ENCODE peak calls at places on chromosomes 16 and 17, in nine cellular contexts. L is RWPE1; V is A549; U is prostate gland; D is mesothelial cell of epicardium; K is CD4-positive, alpha-beta T cell; H is MCF 10A; W is fibroblast of the aortic adventitia; M is hepatocyte. B is an unnamed sample.

GRCh38 chr16:979106-979505 is 2.5 kb upstream of the SOX8 start:
- DNase-seq in D (no peak), M (no peak), H (no peak), K (no peak), L (no peak), W (no peak), V (no peak), U (no peak), B (no peak)

GRCh38 chr17:57284984-57285646 is 28.8 kb downstream of the MSI2 start:
- DNase-seq in U (no peak), V (no peak), W (no peak), L (no peak), K (no peak), H (no peak), M (no peak), D (no peak), B (no peak)

GRCh38 chr16:89653656-89654295 is 3.7 kb downstream of the CHMP1A start:
- DNase-seq in U (no peak), L (no peak), W (no peak), V (no peak), H (no peak), M (no peak), K (no peak), D (no peak), B (no peak)

GRCh38 chr17:8226536-8227237 is 16.3 kb upstream of the AURKB start:
- DNase-seq in W (peak; percentile 95), V (peak; percentile 79), H (peak; percentile 95), K (peak; percentile 27), M (peak; percentile 94), D (peak; percentile 85), U (peak; percentile 36), L (peak; percentile 57), B (peak; percentile 94)

GRCh38 chr17:10105513-10106001 is 92.8 kb downstream of the GAS7 start:
- DNase-seq in D (peak; percentile 60), U (no peak), L (peak; percentile 64), M (peak; percentile 74), V (no peak), H (no peak), W (peak; percentile 85), K (no peak), B (no peak)

GRCh38 chr16:11909653-11910551 is 5.9 kb downstream of the GSPT1 start:
- DNase-seq in H (no peak), U (no peak), L (no peak), D (no peak), W (peak; percentile 52), K (no peak), V (no peak), M (peak; percentile 8), B (peak; percentile 61)

GRCh38 chr17:35947156-35947585 is 3.7 kb upstream of the LYZL6 start:
- DNase-seq in K (peak; percentile 9), H (peak; percentile 69), W (peak; percentile 38), M (peak; percentile 76), V (peak; percentile 57), D (peak; percentile 56), U (no peak), L (peak; percentile 36), B (peak; percentile 14)

GRCh38 chr16:72073831-72074230 is 10.8 kb downstream of the HPR start:
- DNase-seq in H (no peak), U (no peak), M (no peak), D (no peak), K (no peak), L (no peak), W (peak; percentile 83), V (no peak), B (peak; percentile 1)

GRCh38 chr17:40980594-40980993 is 3.5 kb downstream of the KRT40 start:
- DNase-seq in V (no peak), D (no peak), W (peak; percentile 39), M (peak; percentile 50), U (no peak), K (no peak), L (no peak), H (no peak), B (peak; percentile 15)

GRCh38 chr16:74168445-74168844 is 128.2 kb upstream of the PSMD7 start:
- DNase-seq in K (no peak), L (no peak), H (no peak), U (no peak), M (no peak), V (no peak), D (no peak), W (no peak), B (no peak)

GRCh38 chr17:32259596-32259995 is 6.0 kb upstream of the RHBDL3 start:
- DNase-seq in V (no peak), L (no peak), U (no peak), D (no peak), M (no peak), H (peak; percentile 40), K (no peak), W (peak; percentile 63), B (peak; percentile 62)

GRCh38 chr16:9053006-9053601 is 38.3 kb upstream of the HAPSTR1 start:
- DNase-seq in H (peak; percentile 63), D (peak; percentile 64), W (peak; percentile 73), L (peak; percentile 38), U (no peak), M (peak; percentile 73), K (no peak), V (peak; percentile 64), B (peak; percentile 63)

GRCh38 chr17:48555183-48555615 is 10.3 kb upstream of the HOXB2 start:
- DNase-seq in D (peak; percentile 69), K (no peak), H (no peak), U (peak; percentile 34), W (peak; percentile 98), M (peak; percentile 85), V (peak; percentile 82), L (peak; percentile 54), B (peak; percentile 92)

GRCh38 chr16:66622863-66623262 is 18.4 kb downstream of the CMTM3 start:
- DNase-seq in V (no peak), W (peak; percentile 26), D (no peak), M (no peak), H (no peak), K (no peak), L (no peak), U (no peak), B (no peak)

GRCh38 chr17:41717408-41718286 is 5.5 kb downstream of the GAST start:
- DNase-seq in K (peak; percentile 37), V (no peak), U (peak; percentile 54), W (peak; percentile 37), L (peak; percentile 60), H (peak; percentile 78), D (no peak), M (peak; percentile 50), B (no peak)

GRCh38 chr16:67547423-67548264 is 14.7 kb upstream of the CTCF start:
- DNase-seq in L (no peak), D (no peak), W (no peak), M (no peak), V (no peak), U (no peak), H (no peak), K (peak; percentile 62), B (no peak)

GRCh38 chr17:48597775-48598631 is 4.4 kb upstream of the HOXB5 start:
- DNase-seq in M (peak; percentile 41), D (peak; percentile 75), V (no peak), H (peak; percentile 38), W (peak; percentile 65), L (no peak), U (no peak), K (no peak), B (peak; percentile 91)

GRCh38 chr16:79451196-79451816 is 149.2 kb downstream of the MAF start:
- DNase-seq in L (no peak), M (no peak), K (no peak), W (no peak), V (no peak), H (no peak), D (no peak), U (no peak), B (no peak)

GRCh38 chr16:84983308-84983707 is 28.0 kb downstream of the ZDHHC7 start:
- DNase-seq in V (no peak), K (no peak), H (no peak), W (no peak), M (no peak), D (no peak), U (no peak), L (no peak), B (no peak)

GRCh38 chr17:68463211-68463990 is 6.1 kb upstream of the WIPI1 start:
- DNase-seq in W (no peak), L (no peak), V (no peak), K (no peak), H (no peak), U (no peak), D (no peak), M (no peak), B (no peak)
- TF ChIP-seq CTCF in W (peak; percentile 0), L (peak; percentile 32), V (no peak), K (peak; percentile 9), H (peak; percentile 7), U (no peak), D (peak; percentile 55), M (no peak), B (no peak)

GRCh38 chr17:29215717-29216116 is 30.9 kb upstream of the CRYBA1 start:
- DNase-seq in M (no peak), W (peak; percentile 58), U (no peak), H (peak; percentile 90), V (no peak), K (no peak), D (no peak), L (no peak), B (peak; percentile 45)
- TF ChIP-seq CTCF in M (no peak), W (no peak), U (no peak), H (no peak), V (no peak), K (no peak), D (no peak), L (no peak), B (no peak)

GRCh38 chr17:37190493-37190892 is 185.3 kb upstream of the C17orf78 start:
- DNase-seq in K (no peak), U (no peak), W (no peak), D (no peak), V (peak; percentile 28), L (no peak), H (no peak), M (no peak), B (no peak)
- TF ChIP-seq CTCF in K (no peak), U (no peak), W (peak; percentile 48), D (peak; percentile 57), V (no peak), L (no peak), H (no peak), M (no peak), B (peak; percentile 6)

DNA sequence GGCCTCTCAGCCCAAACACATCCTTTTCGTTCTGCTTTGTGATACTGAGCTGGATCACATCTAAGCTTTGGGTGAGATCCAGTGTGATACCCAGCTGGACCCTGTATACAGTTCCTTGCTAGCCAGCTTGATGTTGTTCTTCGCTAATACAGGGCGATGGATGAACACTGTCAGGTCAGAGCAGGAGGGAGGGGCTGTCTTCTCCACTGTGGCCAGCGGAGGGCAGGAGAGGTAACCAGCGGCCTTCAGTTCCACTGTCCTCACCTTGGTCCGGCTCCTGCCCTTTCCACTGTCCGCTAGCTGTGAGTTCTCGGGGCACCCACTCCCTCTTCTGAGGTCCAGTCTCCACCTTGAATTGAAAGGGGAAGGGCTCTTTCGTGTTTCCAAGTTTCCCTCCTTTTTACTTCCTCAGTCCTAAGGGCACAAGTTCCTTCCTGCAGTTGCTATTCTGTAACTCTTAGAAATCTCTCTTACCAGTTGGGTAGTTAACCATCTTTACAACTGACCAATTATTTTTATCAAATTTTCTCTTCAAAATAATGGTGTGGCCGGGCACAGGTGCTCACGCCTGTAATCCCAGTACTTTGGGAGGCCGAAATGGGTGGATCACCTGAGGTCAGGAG is 3.0 kb upstream of the ZNF213 start:
- DNase-seq in D (no peak), K (peak; percentile 43), W (peak; percentile 55), U (no peak), V (no peak), M (peak; percentile 76), L (peak; percentile 23), H (peak; percentile 60), B (peak; percentile 30)
- TF ChIP-seq CTCF in D (peak; percentile 42), K (peak; percentile 87), W (peak; percentile 85), U (peak; percentile 47), V (peak; percentile 39), M (peak; percentile 50), L (peak; percentile 63), H (peak; percentile 56), B (peak; percentile 68)

GRCh38 chr16:57535680-57536305 is 578 bp downstream of the CCDC102A start:
- DNase-seq in D (peak; percentile 94), K (peak; percentile 87), M (peak; percentile 94), L (peak; percentile 99), W (peak; percentile 90), V (peak; percentile 98), H (peak; percentile 85), U (peak; percentile 96), B (peak; percentile 89)
- TF ChIP-seq CTCF in D (no peak), K (no peak), M (no peak), L (no peak), W (peak; percentile 31), V (no peak), H (no peak), U (peak; percentile 28), B (no peak)